ENCODE peak calls at places on chromosome 14, in five cellular contexts. Q is adipocyte, W is smooth muscle cell of the brain vasculature, C is fibroblast of mammary gland, Y is COR-L47. V is an unnamed sample.

GRCh38 chr14:78725086-78725485 is 554.9 kb downstream of the NRXN3 start:
- DNase-seq in Q (no peak), C (no peak), Y (peak), W (no peak), V (peak)

GRCh38 chr14:68739701-68740100 is 53.2 kb downstream of the ZFP36L1 start:
- DNase-seq in W (no peak), Y (no peak), Q (no peak), C (no peak), V (no peak)

GRCh38 chr14:91245029-91245428 is 525 bp upstream of the GPR68 start:
- DNase-seq in C (no peak), Q (no peak), Y (no peak), W (no peak), V (no peak)

GRCh38 chr14:35235840-35236239 is 56.3 kb upstream of the PSMA6 start:
- DNase-seq in Q (no peak), W (no peak), Y (no peak), C (no peak), V (no peak)

GRCh38 chr14:24040692-24041091 is 11.1 kb upstream of the CARMIL3 start:
- DNase-seq in W (no peak), Q (no peak), Y (no peak), C (no peak), V (no peak)

GRCh38 chr14:74394549-74394948 is 31.5 kb downstream of the SYNDIG1L start:
- DNase-seq in Y (no peak), Q (no peak), W (no peak), C (no peak), V (no peak)

GRCh38 chr14:91980157-91980556 is 32.7 kb upstream of the FBLN5 start:
- DNase-seq in Q (peak), Y (no peak), C (peak), W (no peak), V (no peak)

GRCh38 chr14:58769766-58770165 is 132.0 kb downstream of the DACT1 start:
- DNase-seq in Y (no peak), Q (no peak), W (no peak), C (no peak), V (no peak)

GRCh38 chr14:101476931-101477553 is 84.3 kb upstream of the DIO3 start:
- DNase-seq in C (no peak), Y (peak), Q (no peak), W (no peak), V (peak)

GRCh38 chr14:57960946-57961792 is 95.3 kb upstream of the SLC35F4 start:
- DNase-seq in W (no peak), C (no peak), Y (no peak), Q (no peak), V (no peak)

GRCh38 chr14:77830692-77831091 is 30.8 kb downstream of the ADCK1 start:
- DNase-seq in Q (no peak), Y (no peak), C (no peak), W (no peak), V (no peak)

GRCh38 chr14:88189040-88189839 is 133.8 kb downstream of the KCNK10 start:
- DNase-seq in Q (peak), C (peak), Y (peak), W (peak), V (peak)

GRCh38 chr14:54396183-54396492 is 669 bp upstream of the CDKN3 start:
- DNase-seq in W (no peak), C (no peak), Y (no peak), Q (no peak), V (no peak)

GRCh38 chr14:58718226-58718625 is 80.5 kb downstream of the DACT1 start:
- DNase-seq in C (no peak), Y (no peak), Q (no peak), W (no peak), V (no peak)

GRCh38 chr14:85529803-85530574 is at the start of gene FLRT2:
- DNase-seq in W (no peak), C (peak), Y (no peak), Q (peak), V (peak)

GRCh38 chr14:39417014-39417413 is 15.2 kb downstream of the FBXO33 start:
- DNase-seq in Q (no peak), C (peak), W (no peak), Y (no peak), V (no peak)

GRCh38 chr14:33842299-33842698 is 108.6 kb downstream of the EGLN3 start:
- DNase-seq in Q (peak), Y (peak), C (no peak), W (no peak), V (no peak)

GRCh38 chr14:88516742-88517418 is 37.9 kb downstream of the PTPN21 start:
- DNase-seq in C (no peak), Y (no peak), Q (no peak), W (no peak), V (no peak)

GRCh38 chr14:67999693-68000384 is 180.3 kb downstream of the RAD51B start:
- DNase-seq in C (peak), W (no peak), Y (no peak), Q (peak), V (no peak)

GRCh38 chr14:65210118-65210826 is 108.0 kb upstream of the MAX start:
- DNase-seq in Y (no peak), Q (no peak), W (no peak), C (peak), V (no peak)

GRCh38 chr14:65070710-65071033 is 31.6 kb downstream of the MAX start:
- DNase-seq in W (no peak), Q (peak), C (no peak), Y (no peak), V (no peak)

GRCh38 chr14:106209745-106210144 is 683.4 kb downstream of the TMEM121 start:
- DNase-seq in Q (no peak), W (no peak), Y (no peak), C (no peak), V (no peak)

GRCh38 chr14:91374287-91374880 is 43.2 kb downstream of the CCDC88C start:
- DNase-seq in Q (no peak), C (no peak), Y (no peak), W (no peak), V (no peak)

GRCh38 chr14:105045710-105046326 is 19.4 kb downstream of the GPR132 start:
- DNase-seq in Y (peak), C (peak), Q (peak), W (no peak), V (peak)

GRCh38 chr14:81986005-81986404 is 452.4 kb upstream of the SEL1L start:
- DNase-seq in Y (no peak), W (no peak), C (no peak), Q (no peak), V (no peak)

GRCh38 chr14:96092936-96093335 is 53.8 kb downstream of the C14orf132 start:
- DNase-seq in Q (no peak), Y (no peak), C (no peak), W (no peak), V (no peak)

GRCh38 chr14:56087824-56088571 is 30.2 kb upstream of the PELI2 start:
- DNase-seq in Y (no peak), C (peak), Q (no peak), W (no peak), V (no peak)

GRCh38 chr14:58755026-58755929 is 117.5 kb downstream of the DACT1 start:
- DNase-seq in Q (no peak), W (no peak), Y (peak), C (peak), V (peak)

GRCh38 chr14:99459491-99460100 is 21.1 kb downstream of the SETD3 start:
- DNase-seq in C (no peak), W (no peak), Y (no peak), Q (no peak), V (no peak)

GRCh38 chr14:99790978-99791376 is 2.2 kb upstream of the EML1 start:
- DNase-seq in Y (no peak), Q (no peak), C (no peak), W (no peak), V (no peak)

GRCh38 chr14:102430212-102430908 is 67.6 kb downstream of the TECPR2 start:
- DNase-seq in W (no peak), C (no peak), Q (no peak), Y (no peak), V (no peak)

GRCh38 chr14:71442503-71442902 is 489.7 kb upstream of the RGS6 start:
- DNase-seq in C (no peak), Y (no peak), W (no peak), Q (no peak), V (no peak)

GRCh38 chr14:76584271-76584702 is 177.0 kb upstream of the VASH1 start:
- DNase-seq in C (no peak), W (no peak), Y (peak), Q (no peak), V (peak)

GRCh38 chr14:76089575-76089974 is 62.1 kb upstream of the GPATCH2L start:
- DNase-seq in Y (no peak), C (no peak), Q (no peak), W (no peak), V (no peak)

GRCh38 chr14:104893435-104894207 is 28.6 kb downstream of the CEP170B start:
- DNase-seq in Q (no peak), Y (no peak), W (no peak), C (no peak), V (no peak)

GRCh38 chr14:76918176-76918750 is 92.1 kb downstream of the LRRC74A start:
- DNase-seq in W (no peak), C (peak), Y (no peak), Q (peak), V (no peak)

GRCh38 chr14:72521045-72521444 is 372.9 kb downstream of the DPF3 start:
- DNase-seq in W (no peak), Q (no peak), Y (no peak), C (no peak), V (no peak)

GRCh38 chr14:51004801-51005526 is 60.7 kb upstream of the PYGL start:
- DNase-seq in Y (no peak), W (no peak), C (peak), Q (peak), V (no peak)

V was measured in NCI-H748 treated with DMSO at 0.1 percent for 48 hours.